ENCODE peak calls at places on chromosomes 6 and 20, in four cellular contexts. I, Z, Q and H are unnamed samples. For H3K9me3 and H3K4me1, the result is how much of the 10 kb centered on the place peaks cover.

GRCh38 chr6:123967900-123968299 is 164.2 kb downstream of the NKAIN2 start:
- DNase-seq in I (no peak), Z (no peak), Q (no peak), H (no peak)

GRCh38 chr6:36874016-36874442 is 574 bp downstream of the PPIL1 start:
- DNase-seq in I (no peak), Z (no peak), Q (no peak), H (no peak)

GRCh38 chr20:47789081-47789998 is 4.1 kb upstream of the SULF2 start:
- DNase-seq in I (no peak), Z (no peak), Q (no peak), H (no peak)

GRCh38 chr6:160367798-160368547 is 19.8 kb downstream of the SLC22A3 start:
- DNase-seq in I (no peak), Z (no peak), Q (no peak), H (no peak)

GRCh38 chr20:21100590-21101452 is 5.3 kb downstream of the LINC00237 start:
- DNase-seq in I (no peak), Z (no peak), Q (peak), H (peak)

GRCh38 chr6:144248470-144249301 is 36.4 kb upstream of the UTRN start:
- DNase-seq in I (no peak), Z (no peak), Q (no peak), H (no peak)

GRCh38 chr20:50475879-50476292 is 34.3 kb upstream of the PTPN1 start:
- DNase-seq in I (no peak), Z (no peak), Q (peak), H (no peak)

GRCh38 chr6:50030777-50031562 is 9.2 kb upstream of the DEFB110 start:
- DNase-seq in I (no peak), Z (no peak), Q (no peak), H (no peak)

GRCh38 chr6:143745160-143746133 is 67.7 kb downstream of the PHACTR2 start:
- DNase-seq in I (peak), Z (no peak), Q (peak), H (no peak)

GRCh38 chr6:62390413-62390812 is 104.4 kb upstream of the KHDRBS2 start:
- DNase-seq in I (no peak), Z (no peak), Q (no peak), H (no peak)

GRCh38 chr6:22409487-22409886 is 112.7 kb upstream of the PRL start:
- DNase-seq in I (no peak), Z (no peak), Q (no peak), H (no peak)

GRCh38 chr6:72857791-72858190 is 235.9 kb downstream of the KCNQ5 start:
- DNase-seq in I (no peak), Z (no peak), Q (peak), H (no peak)

GRCh38 chr6:108168026-108168463 is 2.2 kb downstream of the NR2E1 start:
- DNase-seq in I (no peak), Z (no peak), Q (no peak), H (no peak)

GRCh38 chr6:132812255-132812732 is 2.1 kb upstream of the RPS12 start:
- DNase-seq in I (no peak), Z (no peak), Q (peak), H (peak)

GRCh38 chr20:23296841-23297701 is 53.5 kb upstream of the NXT1 start:
- DNase-seq in I (peak), Z (no peak), Q (no peak), H (no peak)

GRCh38 chr20:63158352-63158751 is 57.6 kb downstream of the YTHDF1 start:
- DNase-seq in I (no peak), Z (no peak), Q (no peak), H (no peak)

GRCh38 chr6:40997256-40997957 is 41.6 kb downstream of the UNC5CL start:
- DNase-seq in I (no peak), Z (no peak), Q (peak), H (no peak)

GRCh38 chr6:42046491-42047219 is 3.7 kb upstream of the TAF8 start:
- DNase-seq in I (no peak), Z (no peak), Q (peak), H (no peak)

GRCh38 chr6:38579010-38579628 is 60.6 kb downstream of the BTBD9 start:
- DNase-seq in I (no peak), Z (no peak), Q (peak), H (no peak)

GRCh38 chr6:129929433-129929832 is 68.3 kb upstream of the TMEM244 start:
- DNase-seq in I (no peak), Z (no peak), Q (peak), H (no peak)

GRCh38 chr20:31841928-31842327 is 3.5 kb downstream of the FOXS1 start:
- DNase-seq in I (no peak), Z (no peak), Q (peak), H (no peak)

GRCh38 chr6:56938634-56939294 is 16.1 kb upstream of the BEND6 start:
- DNase-seq in I (no peak), Z (no peak), Q (peak), H (no peak)

GRCh38 chr20:37864275-37864674 is 38.7 kb upstream of the VSTM2L start:
- DNase-seq in I (no peak), Z (no peak), Q (no peak), H (no peak)

GRCh38 chr6:5084192-5084786 is 852 bp upstream of the PPP1R3G start:
- DNase-seq in I (no peak), Z (no peak), Q (no peak), H (no peak)

GRCh38 chr6:52574709-52575489 is 2.0 kb downstream of the TRAM2 start:
- DNase-seq in I (peak), Z (peak), Q (peak), H (peak)

GRCh38 chr6:118468682-118469465 is 79.2 kb upstream of the PLN start:
- DNase-seq in I (no peak), Z (no peak), Q (peak), H (no peak)

GRCh38 chr20:32924781-32925180 is 66.1 kb downstream of the EFCAB8 start:
- DNase-seq in I (no peak), Z (no peak), Q (no peak), H (no peak)

GRCh38 chr20:13292486-13292885 is 71.4 kb downstream of the ISM1 start:
- DNase-seq in I (no peak), Z (no peak), Q (no peak), H (no peak)

GRCh38 chr20:6007529-6008103 is 46.2 kb downstream of the LRRN4 start:
- DNase-seq in I (no peak), Z (no peak), Q (peak), H (no peak)

GRCh38 chr20:1322511-1323245 is 6.3 kb downstream of the SDCBP2 start:
- DNase-seq in I (no peak), Z (no peak), Q (peak), H (no peak)

GRCh38 chr6:79713701-79714322 is 82.7 kb downstream of the SH3BGRL2 start:
- DNase-seq in I (peak), Z (peak), Q (peak), H (peak)

GRCh38 chr6:127255286-127255685 is 11.4 kb upstream of the RNF146 start:
- DNase-seq in I (no peak), Z (no peak), Q (no peak), H (no peak)

GRCh38 chr6:113842165-113842564 is 15.0 kb upstream of the MARCKS start:
- DNase-seq in I (no peak), Z (no peak), Q (no peak), H (no peak)

GRCh38 chr20:41082306-41082705 is 53.7 kb downstream of the TOP1 start:
- DNase-seq in I (no peak), Z (no peak), Q (no peak), H (no peak)

GRCh38 chr6:47663462-47664216 is 34.7 kb upstream of the ADGRF4 start:
- DNase-seq in I (no peak), Z (no peak), Q (no peak), H (no peak)

GRCh38 chr6:131696956-131697355 is 4.2 kb downstream of the OR2A4 start:
- DNase-seq in I (no peak), Z (no peak), Q (no peak), H (no peak)

GRCh38 chr6:131692589-131692988 is 8.6 kb downstream of the OR2A4 start:
- DNase-seq in I (no peak), Z (no peak), Q (no peak), H (no peak)

GRCh38 chr6:131688286-131688685 is 12.9 kb downstream of the OR2A4 start:
- DNase-seq in I (no peak), Z (no peak), Q (no peak), H (no peak)

GRCh38 chr6:131694832-131695426 is 6.3 kb downstream of the OR2A4 start:
- DNase-seq in I (peak), Z (no peak), Q (peak), H (peak)

DNA sequence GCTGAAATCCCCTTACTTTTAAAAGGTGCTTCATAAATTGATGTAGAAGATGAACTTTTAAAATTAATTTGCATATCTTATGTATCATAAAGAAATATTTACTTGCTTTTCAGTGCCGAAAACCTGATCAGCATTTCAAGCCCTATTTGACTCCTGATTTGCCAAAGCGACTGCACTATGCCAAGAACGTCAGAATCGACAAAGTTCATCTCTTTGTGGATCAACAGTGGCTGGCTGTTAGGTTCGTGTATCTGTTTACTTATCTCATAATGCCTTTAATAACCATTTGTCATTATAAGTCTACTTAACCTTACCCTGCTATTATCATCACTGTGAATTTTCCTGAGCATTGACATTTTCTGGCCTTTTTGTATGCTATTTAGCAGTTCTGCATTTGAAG is 7.8 kb downstream of the OR2A4 start:
- DNase-seq in I (no peak), Z (no peak), Q (no peak), H (no peak)
- H3K27ac ChIP-seq in I (no peak), Z (no peak), Q (no peak), H (no peak)

GRCh38 chr20:30484749-30485070 is 772.8 kb upstream of the DEFB115 start:
- DNase-seq in I (no peak), Z (no peak), Q (no peak), H (no peak)
- H3K9me3 ChIP-seq in I (under half), Z (under half), Q (under half), H (under half)

GRCh38 chr6:33592595-33593413 is 12.7 kb upstream of the BAK1 start:
- DNase-seq in I (no peak), Z (peak), Q (no peak), H (peak)
- H3K4me1 ChIP-seq in I (under half), Z (under half), Q (under half), H (under half)

DNA sequence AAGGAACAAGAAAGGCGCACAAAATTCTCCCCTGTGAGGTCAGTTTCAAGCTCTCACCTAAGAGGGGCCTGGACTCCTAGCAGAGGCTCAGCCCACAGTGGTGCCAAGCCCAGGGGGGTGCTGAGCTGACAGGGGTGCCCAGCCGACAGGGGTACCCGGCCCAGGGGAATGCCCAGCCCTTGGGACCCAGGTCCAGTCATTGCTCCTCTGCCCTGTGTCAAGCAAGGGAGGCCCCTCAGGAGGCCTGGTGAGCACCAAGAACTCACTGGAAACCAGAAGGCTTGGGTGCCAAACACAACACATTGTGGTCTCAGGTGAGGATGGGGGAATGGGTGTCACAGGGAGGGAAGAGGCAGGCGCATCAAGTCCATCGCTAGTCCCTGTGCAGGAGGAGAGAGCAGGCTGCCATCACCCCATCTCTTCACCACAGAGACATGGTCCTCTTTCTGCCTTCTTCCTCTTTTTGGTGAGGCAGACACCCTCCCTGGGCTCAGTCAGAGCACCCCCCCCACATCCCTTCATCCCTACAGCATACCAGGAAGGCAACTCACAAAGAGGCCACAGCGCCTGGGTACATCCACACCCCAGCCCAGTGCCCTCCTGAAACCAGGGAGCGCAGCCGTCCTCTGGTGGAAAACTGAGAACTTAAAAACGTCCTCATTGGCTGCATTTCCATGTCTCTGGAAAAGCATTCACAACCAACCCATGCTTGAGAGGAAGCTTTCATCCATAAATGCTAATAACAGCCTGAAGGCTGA is 111.3 kb downstream of the BANF2 start:
- DNase-seq in I (no peak), Z (no peak), Q (no peak), H (no peak)
- H3K27ac ChIP-seq in I (no peak), Z (no peak), Q (no peak), H (no peak)

GRCh38 chr6:170160628-170161611 is 130.0 kb downstream of the DLL1 start:
- DNase-seq in I (no peak), Z (no peak), Q (no peak), H (no peak)

GRCh38 chr6:170159040-170159965 is 131.6 kb downstream of the DLL1 start:
- DNase-seq in I (no peak), Z (no peak), Q (no peak), H (no peak)

GRCh38 chr6:170162011-170162770 is 128.7 kb downstream of the DLL1 start:
- DNase-seq in I (no peak), Z (no peak), Q (no peak), H (no peak)

GRCh38 chr6:170158296-170159039 is 132.4 kb downstream of the DLL1 start:
- DNase-seq in I (no peak), Z (no peak), Q (no peak), H (no peak)

GRCh38 chr6:170160031-170160627 is 130.7 kb downstream of the DLL1 start:
- DNase-seq in I (no peak), Z (no peak), Q (no peak), H (no peak)
- H3K9me3 ChIP-seq in I (under half), Z (under half), Q (under half), H (under half)

DNA sequence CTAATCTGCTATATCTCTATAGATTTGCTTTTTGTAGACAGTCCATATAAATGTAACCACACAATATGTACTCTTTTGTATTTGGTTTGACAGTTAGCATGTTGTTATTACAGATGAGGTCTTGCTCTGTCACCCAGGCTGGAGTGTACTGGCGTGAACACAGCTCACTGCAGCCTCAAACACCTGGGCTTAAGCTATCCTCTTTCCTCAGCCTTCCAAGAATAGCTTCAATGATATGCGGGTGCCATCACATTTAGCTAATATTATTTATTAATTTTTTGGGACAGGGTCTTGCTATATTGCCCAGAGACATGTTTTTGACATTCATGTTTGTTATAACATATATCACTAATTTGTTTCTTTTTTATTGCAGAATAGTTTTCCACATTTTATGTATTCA is 10.8 kb downstream of the REPS1 start:
- DNase-seq in I (no peak), Z (no peak), Q (no peak), H (no peak)
- H3K4me1 ChIP-seq in I (under half), Z (under half), Q (under half), H (under half)

DNA sequence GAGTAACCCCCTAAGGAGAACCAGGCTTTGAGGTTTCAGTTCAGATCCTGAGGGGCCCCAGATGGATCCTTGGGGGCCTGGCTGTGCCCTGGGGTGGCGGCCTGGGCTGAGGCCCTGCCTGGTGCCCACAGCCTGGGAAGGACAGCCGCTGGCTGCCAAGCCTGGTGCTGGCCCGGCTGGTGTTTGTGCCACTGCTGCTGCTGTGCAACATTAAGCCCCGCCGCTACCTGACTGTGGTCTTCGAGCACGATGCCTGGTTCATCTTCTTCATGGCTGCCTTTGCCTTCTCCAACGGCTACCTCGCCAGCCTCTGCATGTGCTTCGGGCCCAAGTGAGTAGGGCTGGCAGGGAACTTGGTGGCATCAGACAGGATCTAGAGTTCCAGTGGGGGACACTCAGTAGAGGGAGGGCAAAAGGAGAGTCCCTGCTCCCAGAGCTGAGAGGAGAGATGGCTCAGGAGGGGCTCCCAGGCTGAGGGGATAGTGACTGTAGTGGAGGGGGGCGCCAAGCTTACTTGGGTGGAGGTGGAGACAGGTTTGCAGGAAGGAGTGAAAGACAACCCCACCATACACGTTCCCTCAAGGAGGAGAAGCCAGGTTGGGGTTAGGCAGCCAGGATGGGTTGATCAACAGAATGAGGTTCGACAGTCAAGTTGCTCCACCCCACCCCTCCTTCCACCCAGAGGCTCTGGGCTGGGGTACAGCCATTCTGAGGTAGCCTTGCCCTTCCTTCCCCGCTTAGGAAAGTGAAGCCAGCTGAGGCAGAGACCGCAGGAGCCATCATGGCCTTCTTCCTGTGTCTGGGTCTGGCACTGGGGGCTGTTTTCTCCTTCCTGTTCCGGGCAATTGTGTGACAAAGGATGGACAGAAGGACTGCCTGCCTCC is 9.5 kb downstream of the SLC29A1 start:
- DNase-seq in I (no peak), Z (no peak), Q (no peak), H (no peak)
- H3K27ac ChIP-seq in I (peak), Z (no peak), Q (peak), H (no peak)

DNA sequence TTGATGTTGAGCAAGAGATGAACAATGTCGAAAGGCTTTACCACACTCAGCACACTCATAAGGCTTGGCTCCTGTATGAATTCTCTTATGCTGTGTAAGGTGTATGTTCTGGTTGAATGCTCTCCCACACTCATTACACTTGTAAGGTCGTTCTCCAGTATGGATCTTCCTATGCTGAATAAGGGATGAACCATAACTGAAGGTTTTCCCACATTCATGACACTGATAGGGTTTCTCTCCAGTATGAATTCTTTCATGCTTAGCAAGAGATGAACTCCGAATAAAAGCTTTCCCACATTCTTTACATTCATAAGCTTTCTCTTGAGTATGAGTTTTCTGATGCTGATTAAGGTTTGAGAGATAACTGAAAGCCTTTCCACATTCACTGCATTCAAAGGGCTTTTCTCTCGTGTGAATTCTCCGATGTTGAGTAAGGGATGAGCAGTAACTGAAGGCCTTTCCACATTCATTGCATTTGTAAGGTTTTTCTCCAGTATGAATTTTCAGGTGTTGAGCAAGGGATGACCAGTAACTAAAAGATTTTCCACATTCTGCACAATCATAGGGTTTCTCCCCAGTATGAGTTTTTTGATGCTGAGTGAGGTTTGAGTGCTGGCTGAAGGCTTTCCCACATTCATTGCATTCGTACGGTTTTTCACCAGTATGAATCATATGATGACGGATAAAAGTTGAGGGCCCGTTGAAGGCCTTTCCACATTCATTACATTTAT is 21.1 kb downstream of the ZNF184 start:
- DNase-seq in I (no peak), Z (no peak), Q (no peak), H (no peak)
- H3K9me3 ChIP-seq in I (under half), Z (half or more), Q (under half), H (half or more)